ENCODE peak calls at places on chromosomes 13 and 19, in four cellular contexts. W is IMR-90, N is H1, C is H9. P is an unnamed sample.
A peak's percentile ranks its signal among the peaks of the same experiment; 100 is the strongest.

GRCh38 chr13:110263906-110264305 is 43.1 kb downstream of the COL4A1 start:
- DNase-seq in W (no peak), N (no peak), C (no peak), P (peak; percentile 23)

GRCh38 chr13:32911506-32911905 is 104.7 kb upstream of the KL start:
- DNase-seq in W (peak; percentile 57), N (peak; percentile 15), C (peak; percentile 70), P (peak; percentile 76)

GRCh38 chr13:113643593-113643992 is 14.4 kb downstream of the ATP4B start:
- DNase-seq in W (no peak), N (no peak), C (no peak), P (no peak)

GRCh38 chr19:3497757-3498515 is 2.5 kb downstream of the DOHH start:
- DNase-seq in W (no peak), N (no peak), C (no peak), P (no peak)

GRCh38 chr13:30105381-30105780 is 202.0 kb downstream of the KATNAL1 start:
- DNase-seq in W (no peak), N (no peak), C (peak; percentile 67), P (peak; percentile 72)

GRCh38 chr13:22198656-22199217 is 527.9 kb downstream of the FGF9 start:
- DNase-seq in W (no peak), N (no peak), C (no peak), P (no peak)

GRCh38 chr19:52473655-52474350 is 20.4 kb downstream of the ZNF578 start:
- DNase-seq in W (no peak), N (no peak), C (no peak), P (no peak)

GRCh38 chr19:2720777-2721569 is at the start of gene DIRAS1:
- DNase-seq in W (no peak), N (no peak), C (peak; percentile 63), P (no peak)

GRCh38 chr13:18212873-18213272 is 968.8 kb downstream of the TUBA3C start:
- DNase-seq in W (peak; percentile 1), N (no peak), C (no peak), P (peak; percentile 63)

GRCh38 chr13:97353927-97354326 is 80.0 kb upstream of the RAP2A start:
- DNase-seq in W (peak; percentile 62), N (no peak), C (no peak), P (no peak)

DNA sequence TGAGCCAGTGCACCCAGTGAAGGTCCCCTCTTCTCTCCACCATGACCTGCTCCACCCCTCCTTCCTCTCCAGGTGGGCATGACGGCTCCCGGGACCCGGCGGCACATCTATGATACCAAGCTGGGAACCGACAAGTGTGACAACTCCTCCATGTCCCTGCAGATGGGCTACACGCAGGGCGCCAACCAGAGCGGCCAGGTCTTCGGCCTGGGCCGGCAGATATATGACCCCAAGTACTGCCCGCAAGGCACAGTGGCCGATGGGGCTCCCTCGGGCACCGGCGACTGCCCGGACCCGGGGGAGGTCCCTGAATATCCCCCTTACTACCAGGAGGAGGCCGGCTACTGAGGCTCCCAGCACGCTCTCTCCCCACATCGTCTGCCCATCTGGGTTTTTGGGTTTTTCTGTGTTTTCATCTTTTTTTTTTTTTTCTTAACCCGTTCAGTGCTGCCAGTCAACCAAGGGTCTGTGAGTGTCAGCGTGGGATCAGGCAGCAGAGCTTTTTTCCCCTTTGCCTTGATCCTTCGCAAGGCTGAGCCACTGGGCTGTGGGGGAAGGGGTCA is 2.3 kb upstream of the ABCA7 start:
- DNase-seq in W (no peak), N (no peak), C (no peak), P (no peak)
- H2AK5ac ChIP-seq in W (no peak overlapping the region), N (no peak overlapping the region), C (no peak overlapping the region), P (no peak overlapping the region)

GRCh38 chr19:55500368-55500952 is 12.2 kb downstream of the SSC5D start:
- DNase-seq in W (no peak), N (no peak), C (no peak), P (no peak)
- H2AK5ac ChIP-seq in W (no peak overlapping the region), N (no peak overlapping the region), C (no peak overlapping the region), P (no peak overlapping the region)

DNA sequence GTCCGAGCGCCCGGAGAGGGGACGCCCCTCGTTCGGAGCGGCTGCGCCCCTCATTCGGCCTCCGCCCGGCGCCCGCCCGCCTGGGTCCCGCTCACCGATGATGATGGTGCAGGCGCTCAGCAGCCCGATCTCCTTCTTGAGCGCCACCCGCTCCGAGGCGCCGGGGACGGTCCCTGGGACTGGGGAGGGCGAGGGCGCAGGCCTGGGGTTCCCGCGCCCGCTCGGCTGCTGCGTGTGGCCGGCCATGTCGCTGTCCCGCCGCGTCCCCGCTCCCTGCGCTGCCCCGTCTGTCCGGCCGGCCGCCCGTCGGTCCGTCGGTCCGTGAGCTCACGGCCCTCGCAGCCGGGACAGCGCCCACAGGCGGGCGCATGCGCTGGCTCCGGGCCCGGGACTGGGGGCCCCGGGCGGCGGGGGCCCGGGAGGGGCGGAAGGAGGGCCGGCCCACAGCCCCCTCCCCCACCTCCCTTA is at the start of gene SLC7A10:
- DNase-seq in W (no peak), N (no peak), C (no peak), P (no peak)
- H2AK5ac ChIP-seq in W (no peak within 1 kb of the TSS), N (peak within 1 kb of the TSS; percentile 65), C (no peak within 1 kb of the TSS), P (no peak within 1 kb of the TSS)

GRCh38 chr19:55076321-55076720 is 652 bp downstream of the EPS8L1 start:
- DNase-seq in W (no peak), N (no peak), C (no peak), P (no peak)
- H2AK5ac ChIP-seq in W (no peak overlapping the region), N (peak overlapping the region; percentile 66), C (no peak overlapping the region), P (no peak overlapping the region)

DNA sequence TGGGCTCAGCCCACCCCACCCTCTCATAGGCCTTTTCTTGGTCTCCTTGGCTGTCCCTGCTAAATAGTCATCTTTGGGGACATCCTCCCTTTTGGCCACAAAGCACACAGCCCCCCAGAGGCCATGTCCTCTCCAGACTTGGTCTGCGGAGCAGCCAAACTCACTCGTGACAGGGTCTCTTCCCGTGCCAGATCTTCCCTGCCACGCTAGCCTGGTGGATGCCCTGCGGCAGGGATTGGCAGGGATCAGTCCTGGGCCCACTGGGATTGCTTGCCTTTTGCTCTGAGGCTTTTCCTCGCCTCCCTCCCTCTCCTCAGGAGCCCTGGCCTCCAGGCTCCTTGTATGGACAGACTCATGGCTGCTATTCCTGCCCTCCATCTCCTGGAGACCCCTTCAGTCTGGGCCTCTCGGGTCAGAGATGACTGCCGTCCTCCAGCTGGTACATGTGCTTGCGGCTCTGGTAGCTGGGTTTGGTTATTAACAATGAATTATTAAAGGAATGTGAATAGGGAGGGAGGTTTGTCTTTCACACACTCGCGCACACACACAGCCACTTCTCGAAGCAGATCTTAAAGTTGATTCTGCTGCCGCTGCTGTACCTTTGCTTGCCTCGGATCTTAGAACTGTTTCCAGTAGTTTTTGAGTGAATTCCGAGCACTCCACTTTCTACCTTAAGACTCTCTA is 45.1 kb downstream of the NFIX start:
- DNase-seq in W (no peak), N (no peak), C (no peak), P (no peak)
- H2AK5ac ChIP-seq in W (peak overlapping the region; percentile 63), N (no peak overlapping the region), C (no peak overlapping the region), P (no peak overlapping the region)

DNA sequence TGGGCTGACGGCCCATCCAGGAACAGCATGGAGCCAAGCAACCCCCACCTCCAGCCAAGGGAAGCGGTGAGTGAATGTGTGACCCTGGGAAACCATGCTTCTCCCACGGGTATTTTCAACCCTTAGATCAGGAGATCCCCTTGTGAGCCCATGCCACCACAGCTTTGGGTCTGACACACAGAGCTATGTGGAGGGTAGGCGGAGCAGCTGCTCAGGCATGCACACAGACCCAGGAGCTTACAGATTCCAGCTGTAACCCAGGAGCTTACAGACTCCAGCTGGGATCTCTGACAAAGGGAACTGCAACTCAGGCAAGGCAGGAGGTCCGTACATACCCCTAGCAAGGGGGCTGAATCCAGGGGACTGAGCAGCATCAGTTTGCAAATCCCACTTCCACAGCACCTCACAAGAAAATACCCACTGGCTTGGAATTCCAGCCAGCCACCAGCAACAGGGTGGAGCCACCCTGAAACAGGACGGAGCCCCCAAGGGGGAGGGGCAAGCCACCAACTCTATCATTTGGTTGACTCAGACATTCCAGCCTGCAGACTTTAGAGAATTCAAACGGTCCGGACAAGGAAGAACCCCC is 40.8 kb upstream of the RFXAP start:
- DNase-seq in W (peak; percentile 74), N (no peak), C (peak; percentile 74), P (peak; percentile 93)
- H2AK5ac ChIP-seq in W (no peak overlapping the region), N (peak overlapping the region; percentile 26), C (no peak overlapping the region), P (no peak overlapping the region)

GRCh38 chr19:57613941-57614743 is at the start of gene ZNF134:
- DNase-seq in W (peak; percentile 87), N (peak; percentile 66), C (peak; percentile 94), P (peak; percentile 96)
- H2AK5ac ChIP-seq in W (peak within 1 kb of the TSS; percentile 93), N (peak within 1 kb of the TSS; percentile 46), C (no peak within 1 kb of the TSS), P (peak within 1 kb of the TSS; percentile 77)

P was measured in mesendoderm.